ENCODE peak calls at places on chromosomes 3 and 15, in eight cellular contexts. G is IMR-90, I is cardiac muscle cell, R is cardiac fibroblast, L is tibial artery, V is pancreas, K is ascending aorta, N is prostate gland. P is an unnamed sample.

GRCh38 chr15:92636950-92637481 is 18.6 kb downstream of the FAM174B start:
- DNase-seq in G (no peak), I (no peak), R (no peak), L (no peak), V (peak), K (peak), N (peak), P (no peak)

GRCh38 chr3:197224034-197224444 is 74.4 kb downstream of the DLG1 start:
- DNase-seq in G (peak), I (peak), R (peak), L (no peak), V (no peak), K (no peak), N (no peak), P (peak)

GRCh38 chr15:99315636-99316035 is 64.4 kb downstream of the LRRC28 start:
- DNase-seq in G (no peak), I (no peak), R (no peak), L (no peak), V (no peak), K (no peak), N (no peak), P (no peak)

GRCh38 chr3:114504941-114505632 is 211.3 kb downstream of the TIGIT start:
- DNase-seq in G (peak), I (no peak), R (no peak), L (no peak), V (no peak), K (no peak), N (no peak), P (no peak)

GRCh38 chr15:61383421-61383820 is 154.3 kb upstream of the RORA start:
- DNase-seq in G (peak), I (no peak), R (peak), L (no peak), V (no peak), K (no peak), N (no peak), P (peak)

GRCh38 chr15:85073556-85074194 is 92.0 kb downstream of the PDE8A start:
- DNase-seq in G (peak), I (no peak), R (no peak), L (no peak), V (no peak), K (no peak), N (no peak), P (no peak)

GRCh38 chr15:101170568-101171350 is 81.1 kb downstream of the CHSY1 start:
- DNase-seq in G (peak), I (no peak), R (peak), L (peak), V (no peak), K (peak), N (no peak), P (peak)

GRCh38 chr3:127535901-127536817 is 54.4 kb downstream of the TPRA1 start:
- DNase-seq in G (no peak), I (no peak), R (no peak), L (peak), V (no peak), K (no peak), N (no peak), P (no peak)

GRCh38 chr3:53806182-53807116 is 39.8 kb downstream of the CHDH start:
- DNase-seq in G (peak), I (no peak), R (peak), L (peak), V (peak), K (peak), N (no peak), P (peak)

GRCh38 chr3:171415070-171415469 is 45.1 kb downstream of the TNIK start:
- DNase-seq in G (peak), I (no peak), R (peak), L (no peak), V (no peak), K (no peak), N (no peak), P (peak)

GRCh38 chr15:59364238-59364637 is 8.4 kb downstream of the MYO1E start:
- DNase-seq in G (peak), I (no peak), R (no peak), L (no peak), V (no peak), K (no peak), N (no peak), P (peak)

GRCh38 chr3:8575364-8576104 is 69.1 kb downstream of the SSUH2 start:
- DNase-seq in G (peak), I (no peak), R (peak), L (no peak), V (no peak), K (peak), N (no peak), P (peak)

GRCh38 chr3:171876651-171877272 is 33.6 kb downstream of the TMEM212 start:
- DNase-seq in G (peak), I (no peak), R (peak), L (no peak), V (no peak), K (no peak), N (no peak), P (peak)

GRCh38 chr3:52222319-52223221 is 2.9 kb downstream of the TLR9 start:
- DNase-seq in G (no peak), I (no peak), R (no peak), L (no peak), V (no peak), K (no peak), N (no peak), P (no peak)

GRCh38 chr3:18425641-18426403 is 683 bp upstream of the SATB1 start:
- DNase-seq in G (no peak), I (peak), R (peak), L (no peak), V (peak), K (no peak), N (peak), P (peak)

GRCh38 chr3:185896565-185896964 is 41.2 kb downstream of the TRA2B start:
- DNase-seq in G (no peak), I (no peak), R (peak), L (no peak), V (no peak), K (no peak), N (no peak), P (peak)

GRCh38 chr3:149352556-149352955 is 19.1 kb upstream of the TM4SF18 start:
- DNase-seq in G (peak), I (peak), R (peak), L (peak), V (peak), K (no peak), N (peak), P (peak)

GRCh38 chr15:62112616-62113593 is 46.1 kb downstream of the C2CD4A start:
- DNase-seq in G (peak), I (no peak), R (peak), L (no peak), V (peak), K (no peak), N (peak), P (peak)

GRCh38 chr15:95277266-95277665 is 1045.9 kb downstream of the MCTP2 start:
- DNase-seq in G (peak), I (no peak), R (peak), L (no peak), V (no peak), K (no peak), N (no peak), P (no peak)

GRCh38 chr3:173584834-173585831 is 187.6 kb downstream of the NLGN1 start:
- DNase-seq in G (peak), I (peak), R (peak), L (peak), V (peak), K (peak), N (peak), P (peak)

GRCh38 chr3:122937745-122938144 is 89.8 kb downstream of the SEMA5B start:
- DNase-seq in G (no peak), I (no peak), R (no peak), L (no peak), V (no peak), K (no peak), N (no peak), P (no peak)

GRCh38 chr15:66923438-66923881 is 141.9 kb upstream of the SMAD3 start:
- DNase-seq in G (no peak), I (peak), R (no peak), L (peak), V (no peak), K (no peak), N (no peak), P (no peak)

GRCh38 chr3:82281205-82281604 is 519.8 kb upstream of the GBE1 start:
- DNase-seq in G (no peak), I (peak), R (no peak), L (no peak), V (no peak), K (no peak), N (no peak), P (no peak)

GRCh38 chr15:37452498-37452897 is 352.1 kb upstream of the MEIS2 start:
- DNase-seq in G (no peak), I (no peak), R (no peak), L (no peak), V (no peak), K (no peak), N (no peak), P (no peak)

GRCh38 chr3:99499235-99499798 is 139.1 kb upstream of the COL8A1 start:
- DNase-seq in G (peak), I (peak), R (peak), L (peak), V (no peak), K (no peak), N (no peak), P (peak)

GRCh38 chr15:87752250-87752951 is 504.1 kb downstream of the NTRK3 start:
- DNase-seq in G (peak), I (no peak), R (peak), L (no peak), V (no peak), K (no peak), N (no peak), P (peak)

GRCh38 chr3:172519740-172520139 is 3.5 kb downstream of the TNFSF10 start:
- DNase-seq in G (no peak), I (no peak), R (no peak), L (no peak), V (no peak), K (no peak), N (peak), P (no peak)

GRCh38 chr15:88391006-88391405 is 76.2 kb downstream of the MRPL46 start:
- DNase-seq in G (no peak), I (no peak), R (no peak), L (no peak), V (no peak), K (no peak), N (no peak), P (no peak)

GRCh38 chr3:151460774-151461450 is at the start of gene IGSF10:
- DNase-seq in G (no peak), I (no peak), R (peak), L (peak), V (no peak), K (no peak), N (no peak), P (peak)
- H3K4me3 ChIP-seq in G (peak), I (peak), R (peak), L (peak), V (peak), K (peak), N (peak), P (peak)

GRCh38 chr3:72337480-72337855 is 510.8 kb downstream of the SHQ1 start:
- DNase-seq in G (no peak), I (no peak), R (no peak), L (peak), V (no peak), K (no peak), N (no peak), P (no peak)
- H3K4me3 ChIP-seq in G (no peak), I (no peak), R (no peak), L (no peak), V (no peak), K (no peak), N (no peak), P (no peak)

DNA sequence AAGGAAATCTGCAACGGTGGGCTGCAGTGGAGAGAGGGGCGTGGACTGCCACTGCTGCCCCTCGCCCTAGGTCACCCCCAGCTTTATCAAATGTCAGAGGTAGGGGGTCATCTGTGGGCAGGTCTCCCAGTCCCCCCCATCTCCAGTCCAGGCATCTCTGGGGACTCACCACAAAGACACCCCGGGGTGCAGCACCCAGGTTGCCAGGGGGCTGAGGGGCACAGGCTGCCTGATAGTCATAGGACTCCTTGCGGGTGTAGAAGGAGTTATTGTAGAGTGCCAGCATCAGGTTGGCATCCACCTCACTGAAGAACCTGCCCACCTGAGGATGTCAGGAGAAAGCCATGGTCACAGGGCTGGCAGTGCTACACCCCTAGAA is 6.5 kb upstream of the TMEM115 start:
- DNase-seq in G (no peak), I (no peak), R (no peak), L (no peak), V (no peak), K (no peak), N (no peak), P (no peak)
- H3K4me3 ChIP-seq in G (no peak), I (no peak), R (no peak), L (peak), V (peak), K (peak), N (peak), P (no peak)

DNA sequence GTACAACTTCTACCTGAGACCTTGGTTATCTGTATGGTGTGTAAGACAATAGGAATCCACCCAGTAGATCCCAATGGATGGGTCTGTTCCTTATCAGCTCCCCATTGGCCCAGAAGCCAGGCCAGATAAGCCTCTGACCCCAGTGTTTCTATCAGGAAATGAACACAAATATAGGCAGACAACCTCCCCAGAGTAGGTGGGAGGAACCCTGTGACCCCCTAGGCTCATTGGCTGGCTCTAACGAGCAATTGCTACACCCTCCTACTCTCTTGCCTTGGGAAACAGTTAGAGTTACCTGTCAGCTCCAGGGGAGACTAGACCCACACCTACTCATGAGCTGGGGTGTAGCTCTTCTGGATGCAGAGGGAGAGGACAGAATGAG is 299.9 kb downstream of the UACA start:
- DNase-seq in G (no peak), I (no peak), R (no peak), L (no peak), V (no peak), K (no peak), N (no peak), P (no peak)
- H3K4me3 ChIP-seq in G (no peak), I (no peak), R (no peak), L (no peak), V (no peak), K (no peak), N (no peak), P (no peak)

DNA sequence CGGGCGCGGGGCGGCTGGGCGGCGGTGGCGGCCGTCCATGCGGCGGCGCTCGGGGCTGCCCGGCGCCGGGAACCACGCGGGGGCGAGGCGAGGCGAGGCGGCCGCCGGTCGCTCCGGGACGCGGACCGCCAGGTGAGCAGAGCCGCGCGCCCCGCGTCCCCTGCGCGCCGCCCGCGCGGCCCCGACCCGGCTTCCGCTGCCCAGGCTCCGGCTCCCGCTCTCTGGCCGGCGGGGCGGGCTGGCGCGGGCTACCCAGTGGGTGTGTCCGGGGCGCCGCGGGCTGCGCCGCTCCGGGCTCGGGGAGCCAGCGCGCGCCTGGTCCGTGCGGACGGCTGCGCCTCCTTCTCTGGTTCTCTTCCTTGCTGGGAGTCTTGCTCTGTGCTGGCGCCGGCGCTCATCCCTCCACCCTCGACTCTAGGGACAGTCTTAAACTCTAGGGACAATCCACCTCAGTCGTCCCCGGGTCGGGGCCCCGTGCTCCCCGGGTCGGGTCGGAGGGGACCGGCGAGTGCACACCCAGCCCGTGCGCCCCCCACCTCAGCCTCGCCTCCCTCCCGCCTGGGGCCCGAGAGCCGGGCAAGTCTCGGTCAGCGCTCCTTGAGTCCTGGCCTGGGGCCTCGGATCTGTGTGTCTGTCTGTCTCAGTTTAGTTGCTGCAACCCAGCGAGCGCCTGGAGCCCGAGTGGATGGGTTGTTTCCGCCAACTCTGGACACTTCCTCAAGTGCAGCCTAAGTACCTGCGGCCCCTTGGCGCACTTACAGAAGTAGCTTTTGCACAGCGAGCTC is 488 bp downstream of the THSD4 start:
- DNase-seq in G (peak), I (peak), R (peak), L (peak), V (no peak), K (peak), N (peak), P (peak)
- H3K4me3 ChIP-seq in G (peak), I (peak), R (peak), L (peak), V (peak), K (peak), N (peak), P (peak)

GRCh38 chr3:72891053-72891855 is 3.4 kb downstream of the GXYLT2 start:
- DNase-seq in G (peak), I (peak), R (peak), L (no peak), V (no peak), K (no peak), N (no peak), P (peak)

GRCh38 chr3:72892081-72892763 is 4.4 kb downstream of the GXYLT2 start:
- DNase-seq in G (peak), I (no peak), R (peak), L (no peak), V (no peak), K (no peak), N (no peak), P (peak)

GRCh38 chr3:72888546-72889309 is 882 bp downstream of the GXYLT2 start:
- DNase-seq in G (peak), I (peak), R (peak), L (no peak), V (no peak), K (no peak), N (peak), P (peak)

GRCh38 chr3:72889310-72890165 is 1.7 kb downstream of the GXYLT2 start:
- DNase-seq in G (no peak), I (no peak), R (no peak), L (no peak), V (no peak), K (no peak), N (no peak), P (no peak)

GRCh38 chr3:72890166-72890925 is 2.5 kb downstream of the GXYLT2 start:
- DNase-seq in G (no peak), I (no peak), R (no peak), L (no peak), V (no peak), K (no peak), N (no peak), P (peak)
- H3K4me3 ChIP-seq in G (no peak), I (no peak), R (peak), L (no peak), V (no peak), K (peak), N (no peak), P (peak)

GRCh38 chr15:74128785-74129350 is 1.5 kb upstream of the ISLR2 start:
- DNase-seq in G (no peak), I (no peak), R (no peak), L (no peak), V (no peak), K (no peak), N (no peak), P (no peak)

GRCh38 chr15:74130849-74131617 is 647 bp downstream of the ISLR2 start:
- DNase-seq in G (no peak), I (no peak), R (no peak), L (no peak), V (no peak), K (no peak), N (no peak), P (no peak)

GRCh38 chr15:74130089-74130848 is at the start of gene ISLR2:
- DNase-seq in G (no peak), I (peak), R (peak), L (no peak), V (no peak), K (no peak), N (no peak), P (no peak)

GRCh38 chr15:74127954-74128784 is 2.2 kb upstream of the ISLR2 start:
- DNase-seq in G (no peak), I (peak), R (peak), L (peak), V (no peak), K (no peak), N (no peak), P (peak)

DNA sequence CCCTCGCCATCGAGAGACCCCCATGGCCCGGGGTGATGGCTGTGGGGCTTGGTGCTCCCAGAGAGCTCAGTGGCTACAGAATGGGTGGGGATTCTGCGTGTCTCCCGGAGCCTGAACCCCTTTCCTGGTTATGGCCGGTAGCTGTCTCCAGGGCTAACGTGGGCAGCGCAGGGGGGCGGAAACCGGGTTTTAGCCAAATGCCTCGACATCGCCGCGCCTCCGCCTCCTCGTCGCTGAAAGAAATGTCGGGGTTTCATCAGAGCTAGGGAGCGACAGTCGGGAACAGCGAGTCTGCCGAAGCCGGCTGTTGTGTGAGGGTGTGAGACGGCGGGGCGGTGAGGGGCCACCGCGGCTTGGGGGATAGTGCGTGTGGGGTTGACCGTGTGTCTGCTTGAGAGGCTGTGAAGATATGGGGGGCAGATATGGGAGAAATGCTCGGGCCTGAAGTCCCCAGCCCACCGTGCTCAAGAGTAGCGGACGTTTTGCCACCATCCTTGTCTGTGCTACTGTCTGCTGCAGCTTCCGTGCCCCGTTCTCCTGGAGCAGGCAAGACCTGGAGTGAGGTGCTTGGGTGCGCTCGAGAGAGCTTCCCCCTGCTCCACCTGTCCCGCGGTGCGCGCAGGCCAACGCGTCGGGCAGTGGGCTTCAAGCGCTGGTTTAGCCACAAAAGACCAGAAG is 836 bp upstream of the ISLR2 start:
- DNase-seq in G (no peak), I (no peak), R (no peak), L (no peak), V (no peak), K (no peak), N (no peak), P (no peak)
- H3K4me3 ChIP-seq in G (no peak), I (no peak), R (no peak), L (no peak), V (no peak), K (peak), N (no peak), P (no peak)

GRCh38 chr3:48503406-48504050 is 446 bp downstream of the SHISA5 start:
- DNase-seq in G (peak), I (peak), R (peak), L (peak), V (peak), K (peak), N (peak), P (peak)
- H3K4me3 ChIP-seq in G (peak), I (peak), R (peak), L (peak), V (peak), K (peak), N (peak), P (peak)